ENCODE peak calls at places on chromosomes 6 and 20, in five cellular contexts. E is right lobe of liver, B is A549, X is vagina, U is HCT116. L is an unnamed sample.

GRCh38 chr6:907928-908327 is 215.0 kb upstream of the EXOC2 start:
- DNase-seq in X (peak; percentile 70), E (no peak), B (no peak), U (no peak), L (no peak)

GRCh38 chr6:30683137-30683979 is 3.1 kb downstream of the PPP1R18 start:
- DNase-seq in U (no peak), X (no peak), E (peak; percentile 46), B (no peak), L (no peak)

GRCh38 chr20:53176133-53176532 is 204.0 kb downstream of the TSHZ2 start:
- DNase-seq in X (no peak), B (no peak), E (no peak), U (no peak), L (no peak)

GRCh38 chr20:39789411-39789810 is 827.3 kb downstream of the DHX35 start:
- DNase-seq in E (no peak), X (no peak), B (no peak), U (no peak), L (no peak)

GRCh38 chr6:110484321-110484720 is 7.9 kb upstream of the SLC22A16 start:
- DNase-seq in E (no peak), B (no peak), U (no peak), X (no peak), L (no peak)

GRCh38 chr6:6824381-6824780 is 235.9 kb downstream of the LY86 start:
- DNase-seq in E (no peak), X (no peak), U (no peak), B (no peak), L (no peak)

GRCh38 chr6:30340589-30341054 is 4.3 kb upstream of the RPP21 start:
- DNase-seq in U (no peak), X (no peak), E (no peak), B (no peak), L (no peak)

GRCh38 chr6:133108377-133108776 is 132.8 kb upstream of the EYA4 start:
- DNase-seq in U (no peak), B (no peak), E (no peak), X (no peak), L (no peak)

GRCh38 chr6:160034346-160034930 is 65.6 kb downstream of the IGF2R start:
- DNase-seq in E (no peak), B (no peak), X (peak; percentile 49), U (no peak), L (no peak)

GRCh38 chr20:37929366-37930014 is 26.6 kb downstream of the VSTM2L start:
- DNase-seq in E (no peak), U (no peak), X (no peak), B (no peak), L (no peak)

GRCh38 chr6:107713214-107713962 is 110.7 kb downstream of the SCML4 start:
- DNase-seq in B (no peak), X (peak; percentile 80), U (no peak), E (no peak), L (peak; percentile 65)

GRCh38 chr20:19986419-19986818 is 30.7 kb upstream of the NAA20 start:
- DNase-seq in B (peak; percentile 45), X (no peak), U (no peak), E (no peak), L (no peak)

GRCh38 chr20:5136096-5136495 is 9.3 kb downstream of the CDS2 start:
- DNase-seq in E (no peak), X (peak; percentile 13), U (no peak), B (no peak), L (no peak)

GRCh38 chr6:83853968-83854501 is 875 bp downstream of the RIPPLY2 start:
- DNase-seq in U (no peak), X (no peak), E (no peak), B (no peak), L (no peak)
- H3K4me3 ChIP-seq in U (no peak overlapping the region), X (peak overlapping the region; percentile 52), E (no peak overlapping the region), B (peak overlapping the region; percentile 44), L (peak overlapping the region; percentile 11)

DNA sequence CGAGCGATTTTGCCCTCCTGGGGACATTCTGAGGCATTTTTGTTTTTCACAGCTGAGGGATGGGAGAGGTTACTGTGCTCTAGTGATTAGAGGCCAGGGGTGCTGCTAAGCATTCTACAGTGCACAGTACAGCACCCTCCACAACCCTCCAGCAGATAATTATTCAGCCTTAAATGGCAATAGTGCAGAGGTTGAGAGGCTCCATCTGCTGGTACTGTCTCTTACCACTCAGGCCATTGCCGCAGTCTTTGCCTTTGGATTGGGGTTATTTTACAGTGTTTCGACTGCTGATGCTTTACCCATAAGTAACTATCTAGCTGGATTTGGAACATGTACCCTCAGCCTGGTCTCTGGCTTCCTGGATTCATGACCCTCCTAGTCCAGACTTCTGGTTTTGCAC is 705.3 kb downstream of the KIF16B start:
- DNase-seq in E (no peak), B (no peak), X (no peak), U (no peak), L (no peak)
- TF ChIP-seq CTCF in E (peak; percentile 34), B (no peak), X (no peak), U (no peak), L (no peak)

DNA sequence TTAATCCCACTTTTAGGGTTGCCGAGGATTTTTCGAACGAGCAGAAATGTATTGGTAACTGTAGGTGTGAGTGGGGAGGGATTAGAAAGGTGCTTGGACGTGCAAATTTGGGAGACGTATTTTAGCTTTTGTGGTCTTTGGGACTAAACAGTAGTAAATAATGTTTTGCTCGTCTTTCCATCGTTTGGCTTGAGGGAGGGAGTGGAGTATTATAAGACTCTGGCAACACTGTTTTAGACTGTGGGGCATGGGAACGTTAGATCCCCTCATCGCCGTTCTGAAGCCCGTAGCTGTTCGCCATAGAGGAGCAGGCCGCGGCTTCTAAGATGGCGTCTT is 2.8 kb downstream of the BRD2 start:
- DNase-seq in U (no peak), E (no peak), X (no peak), B (no peak), L (no peak)
- TF ChIP-seq POLR2A in U (no peak), E (no peak), X (no peak), B (no peak), L (no peak)

GRCh38 chr20:50267041-50267865 is 76.6 kb downstream of the CEBPB start:
- DNase-seq in U (peak; percentile 67), X (no peak), E (no peak), B (peak; percentile 78), L (peak; percentile 96)
- H3K4me3 ChIP-seq in U (peak overlapping the region; percentile 10), X (no peak overlapping the region), E (no peak overlapping the region), B (no peak overlapping the region), L (no peak overlapping the region)

DNA sequence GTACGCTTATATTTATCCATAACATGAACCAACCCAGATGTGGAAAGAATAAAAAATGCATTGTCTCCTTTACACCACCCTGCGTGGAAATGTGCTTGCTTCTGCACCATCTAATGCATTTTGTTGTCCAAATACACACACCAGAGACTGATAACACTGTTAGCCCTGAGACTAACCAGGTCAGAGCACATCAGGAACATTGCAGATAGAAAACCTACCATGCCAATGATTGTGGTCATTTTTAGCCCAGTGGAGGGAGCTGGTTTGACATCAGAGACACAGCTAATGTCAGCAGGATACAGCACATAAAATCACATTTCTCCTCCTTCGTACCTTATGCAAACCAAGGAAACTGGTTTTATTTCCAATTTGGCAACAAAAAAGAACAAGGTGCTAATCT is 528.7 kb downstream of the DOK5 start:
- DNase-seq in B (no peak), U (no peak), E (no peak), X (no peak), L (no peak)
- TF ChIP-seq CTCF in B (no peak), U (no peak), E (no peak), X (no peak), L (no peak)

GRCh38 chr6:32107447-32107846 is 1.7 kb downstream of the TNXB start:
- DNase-seq in B (no peak), X (no peak), E (no peak), U (no peak), L (no peak)
- TF ChIP-seq POLR2A in B (no peak), X (no peak), E (no peak), U (no peak), L (no peak)